ENCODE peak calls at places on chromosomes 2 and 18, in seven cellular contexts. One of them, this sample, is unnamed.

GRCh38 chr2:46098606-46099005 is 198.6 kb upstream of the EPAS1 start:
- DNase-seq in body of pancreas: no peak
- DNase-seq in transverse colon: no peak
- DNase-seq in left colon: no peak
- DNase-seq in HepG2: peak
- DNase-seq in dorsolateral prefrontal cortex: no peak
- DNase-seq in stimulated activated CD4-positive, alpha-beta T cell treated with anti-CD3 and anti-CD28 coated beads, Interleukin-4, amount 100 ng/mL, for 48 hours: no peak
- DNase-seq in this sample: no peak

GRCh38 chr18:11689972-11690570 is 1.0 kb downstream of the GNAL start:
- DNase-seq in body of pancreas: no peak
- DNase-seq in transverse colon: no peak
- DNase-seq in left colon: no peak
- DNase-seq in HepG2: no peak
- DNase-seq in dorsolateral prefrontal cortex: no peak
- DNase-seq in stimulated activated CD4-positive, alpha-beta T cell treated with anti-CD3 and anti-CD28 coated beads, Interleukin-4, amount 100 ng/mL, for 48 hours: no peak
- DNase-seq in this sample: no peak

GRCh38 chr2:7377861-7378569 is 460.8 kb downstream of the RNF144A start:
- DNase-seq in body of pancreas: peak
- DNase-seq in transverse colon: no peak
- DNase-seq in left colon: no peak
- DNase-seq in HepG2: no peak
- DNase-seq in dorsolateral prefrontal cortex: peak
- DNase-seq in stimulated activated CD4-positive, alpha-beta T cell treated with anti-CD3 and anti-CD28 coated beads, Interleukin-4, amount 100 ng/mL, for 48 hours: no peak
- DNase-seq in this sample: peak

GRCh38 chr2:217834057-217834620 is 168.7 kb downstream of the TNS1 start:
- DNase-seq in body of pancreas: peak
- DNase-seq in transverse colon: no peak
- DNase-seq in left colon: no peak
- DNase-seq in HepG2: no peak
- DNase-seq in dorsolateral prefrontal cortex: no peak
- DNase-seq in stimulated activated CD4-positive, alpha-beta T cell treated with anti-CD3 and anti-CD28 coated beads, Interleukin-4, amount 100 ng/mL, for 48 hours: no peak
- DNase-seq in this sample: no peak

GRCh38 chr18:74397572-74397971 is 59.5 kb downstream of the DIPK1C start:
- DNase-seq in body of pancreas: no peak
- DNase-seq in transverse colon: no peak
- DNase-seq in left colon: peak
- DNase-seq in HepG2: no peak
- DNase-seq in dorsolateral prefrontal cortex: no peak
- DNase-seq in stimulated activated CD4-positive, alpha-beta T cell treated with anti-CD3 and anti-CD28 coated beads, Interleukin-4, amount 100 ng/mL, for 48 hours: no peak
- DNase-seq in this sample: no peak

GRCh38 chr2:217673555-217674088 is 329.2 kb downstream of the TNS1 start:
- DNase-seq in body of pancreas: no peak
- DNase-seq in transverse colon: no peak
- DNase-seq in left colon: no peak
- DNase-seq in HepG2: no peak
- DNase-seq in dorsolateral prefrontal cortex: no peak
- DNase-seq in stimulated activated CD4-positive, alpha-beta T cell treated with anti-CD3 and anti-CD28 coated beads, Interleukin-4, amount 100 ng/mL, for 48 hours: no peak
- DNase-seq in this sample: no peak

GRCh38 chr2:7419814-7420213 is 502.6 kb downstream of the RNF144A start:
- DNase-seq in body of pancreas: no peak
- DNase-seq in transverse colon: no peak
- DNase-seq in left colon: no peak
- DNase-seq in HepG2: no peak
- DNase-seq in dorsolateral prefrontal cortex: no peak
- DNase-seq in stimulated activated CD4-positive, alpha-beta T cell treated with anti-CD3 and anti-CD28 coated beads, Interleukin-4, amount 100 ng/mL, for 48 hours: no peak
- DNase-seq in this sample: no peak

GRCh38 chr2:65232636-65233035 is 5.0 kb downstream of the ACTR2 start:
- DNase-seq in body of pancreas: no peak
- DNase-seq in transverse colon: no peak
- DNase-seq in left colon: no peak
- DNase-seq in HepG2: no peak
- DNase-seq in dorsolateral prefrontal cortex: no peak
- DNase-seq in stimulated activated CD4-positive, alpha-beta T cell treated with anti-CD3 and anti-CD28 coated beads, Interleukin-4, amount 100 ng/mL, for 48 hours: no peak
- DNase-seq in this sample: no peak

GRCh38 chr2:133414486-133415209 is 153.6 kb downstream of the NCKAP5 start:
- DNase-seq in body of pancreas: no peak
- DNase-seq in transverse colon: no peak
- DNase-seq in left colon: no peak
- DNase-seq in HepG2: no peak
- DNase-seq in dorsolateral prefrontal cortex: no peak
- DNase-seq in stimulated activated CD4-positive, alpha-beta T cell treated with anti-CD3 and anti-CD28 coated beads, Interleukin-4, amount 100 ng/mL, for 48 hours: no peak
- DNase-seq in this sample: no peak

GRCh38 chr2:36338827-36339145 is 16.8 kb upstream of the CRIM1 start:
- DNase-seq in body of pancreas: no peak
- DNase-seq in transverse colon: no peak
- DNase-seq in left colon: no peak
- DNase-seq in HepG2: peak
- DNase-seq in dorsolateral prefrontal cortex: no peak
- DNase-seq in stimulated activated CD4-positive, alpha-beta T cell treated with anti-CD3 and anti-CD28 coated beads, Interleukin-4, amount 100 ng/mL, for 48 hours: no peak
- DNase-seq in this sample: no peak

GRCh38 chr2:209687261-209687660 is 84.4 kb upstream of the UNC80 start:
- DNase-seq in body of pancreas: no peak
- DNase-seq in transverse colon: no peak
- DNase-seq in left colon: no peak
- DNase-seq in HepG2: no peak
- DNase-seq in dorsolateral prefrontal cortex: no peak
- DNase-seq in stimulated activated CD4-positive, alpha-beta T cell treated with anti-CD3 and anti-CD28 coated beads, Interleukin-4, amount 100 ng/mL, for 48 hours: no peak
- DNase-seq in this sample: no peak

GRCh38 chr18:59308201-59309014 is 10.0 kb downstream of the CPLX4 start:
- DNase-seq in body of pancreas: peak
- DNase-seq in transverse colon: peak
- DNase-seq in left colon: peak
- DNase-seq in HepG2: peak
- DNase-seq in dorsolateral prefrontal cortex: peak
- DNase-seq in stimulated activated CD4-positive, alpha-beta T cell treated with anti-CD3 and anti-CD28 coated beads, Interleukin-4, amount 100 ng/mL, for 48 hours: peak
- DNase-seq in this sample: peak

GRCh38 chr18:21167641-21168372 is 56.2 kb upstream of the ROCK1 start:
- DNase-seq in body of pancreas: peak
- DNase-seq in transverse colon: peak
- DNase-seq in left colon: peak
- DNase-seq in HepG2: peak
- DNase-seq in dorsolateral prefrontal cortex: no peak
- DNase-seq in stimulated activated CD4-positive, alpha-beta T cell treated with anti-CD3 and anti-CD28 coated beads, Interleukin-4, amount 100 ng/mL, for 48 hours: no peak
- DNase-seq in this sample: peak

GRCh38 chr2:30367232-30368070 is 79.6 kb upstream of the LCLAT1 start:
- DNase-seq in body of pancreas: no peak
- DNase-seq in transverse colon: no peak
- DNase-seq in left colon: no peak
- DNase-seq in HepG2: no peak
- DNase-seq in dorsolateral prefrontal cortex: no peak
- DNase-seq in stimulated activated CD4-positive, alpha-beta T cell treated with anti-CD3 and anti-CD28 coated beads, Interleukin-4, amount 100 ng/mL, for 48 hours: no peak
- DNase-seq in this sample: no peak

This sample was measured in DMS79 treated with DMSO at 0.1 percent for 48 hours.